ENCODE peak calls at places on chromosomes 7 and 10, in eight cellular contexts. C is tibial artery; K is stimulated activated CD4-positive, alpha-beta T cell treated with anti-CD3 and anti-CD28 coated beads, Interleukin-15, amount 100 ng/mL, for 24 hours; T is iPS-NIHi11; Y is activated CD4-positive, alpha-beta T cell treated with anti-CD3 and anti-CD28 coated beads, Interleukin-2, amount 50 U/mL, for 48 hours; B is uterus; O is esophagus squamous epithelium; H is HTR-8/SVneo. I is an unnamed sample.

GRCh38 chr10:59563506-59563905 is 146.1 kb downstream of the SLC16A9 start:
- DNase-seq in B (no peak), Y (no peak), T (no peak), O (no peak), K (no peak), C (no peak), H (no peak), I (peak)

GRCh38 chr7:157444843-157445135 is 108.0 kb downstream of the DNAJB6 start:
- DNase-seq in O (no peak), K (no peak), C (no peak), B (no peak), T (no peak), Y (no peak), H (no peak), I (no peak)

GRCh38 chr10:18097524-18097923 is 42.7 kb upstream of the CACNB2 start:
- DNase-seq in O (no peak), H (no peak), B (no peak), C (no peak), K (no peak), T (no peak), Y (no peak), I (peak)

GRCh38 chr10:44422631-44423030 is 37.7 kb upstream of the CXCL12 start:
- DNase-seq in T (no peak), H (no peak), O (no peak), Y (no peak), K (no peak), C (no peak), B (no peak), I (no peak)

GRCh38 chr10:92681306-92681823 is 8.4 kb upstream of the HHEX start:
- DNase-seq in O (no peak), C (no peak), B (no peak), T (no peak), Y (no peak), K (no peak), H (no peak), I (no peak)

GRCh38 chr7:55065079-55065478 is 46.3 kb downstream of the EGFR start:
- DNase-seq in T (no peak), K (no peak), C (peak), Y (no peak), O (no peak), H (peak), B (peak), I (peak)

GRCh38 chr10:118101501-118101900 is 54.8 kb upstream of the RAB11FIP2 start:
- DNase-seq in B (no peak), C (no peak), T (no peak), K (no peak), H (no peak), Y (no peak), O (no peak), I (no peak)

GRCh38 chr10:53361936-53362335 is 589.4 kb upstream of the MBL2 start:
- DNase-seq in K (no peak), B (no peak), C (no peak), T (no peak), Y (no peak), H (no peak), O (no peak), I (no peak)

GRCh38 chr10:5812283-5813090 is 747 bp downstream of the GDI2 start:
- DNase-seq in B (peak), K (peak), O (no peak), T (peak), C (peak), Y (peak), H (no peak), I (peak)

GRCh38 chr7:75649462-75649861 is 89.3 kb downstream of the HIP1 start:
- DNase-seq in H (no peak), B (no peak), O (no peak), T (no peak), Y (no peak), C (no peak), K (no peak), I (no peak)